ENCODE peak calls at places on chromosomes 4 and X, in four cellular contexts. U, Y, N and O are unnamed samples.

GRCh38 chr4:93147524-93148212 is 680.9 kb upstream of the ATOH1 start:
- DNase-seq in N (no peak), U (no peak), Y (no peak), O (no peak)

GRCh38 chr4:145786830-145787229 is 106.9 kb downstream of the C4orf51 start:
- DNase-seq in Y (no peak), N (no peak), U (no peak), O (no peak)

GRCh38 chrX:12947545-12948235 is 27.2 kb upstream of the TMSB4X start:
- DNase-seq in U (no peak), N (no peak), Y (no peak), O (no peak)

GRCh38 chr4:2835978-2836377 is 7.7 kb upstream of the ADD1 start:
- DNase-seq in Y (no peak), U (no peak), N (no peak), O (no peak)

GRCh38 chrX:120429776-120430535 is 39.1 kb downstream of the LAMP2 start:
- DNase-seq in U (no peak), N (no peak), Y (no peak), O (no peak)

GRCh38 chr4:87505862-87506261 is 23.3 kb downstream of the SPARCL1 start:
- DNase-seq in N (no peak), U (no peak), Y (no peak), O (no peak)

GRCh38 chrX:103656623-103657022 is 27.8 kb downstream of the TCEAL1 start:
- DNase-seq in N (no peak), U (no peak), Y (peak), O (no peak)

GRCh38 chr4:79466621-79467020 is 58.6 kb upstream of the GK2 start:
- DNase-seq in Y (no peak), N (no peak), U (no peak), O (no peak)

GRCh38 chrX:13685126-13685763 is 3.7 kb upstream of the RAB9A start:
- DNase-seq in U (no peak), N (no peak), Y (peak), O (no peak)

GRCh38 chrX:120751683-120752082 is 121.8 kb upstream of the C1GALT1C1 start:
- DNase-seq in N (no peak), Y (no peak), U (no peak), O (no peak)

GRCh38 chr4:576245-576821 is at the start of gene TMEM271:
- DNase-seq in U (no peak), Y (no peak), N (no peak), O (no peak)

GRCh38 chr4:145739840-145740239 is 59.9 kb downstream of the C4orf51 start:
- DNase-seq in Y (no peak), U (no peak), N (no peak), O (no peak)

GRCh38 chrX:14817559-14817958 is 55.3 kb downstream of the FANCB start:
- DNase-seq in N (no peak), Y (no peak), U (no peak), O (no peak)

GRCh38 chrX:29397506-29397905 is 810.3 kb downstream of the IL1RAPL1 start:
- DNase-seq in N (no peak), Y (no peak), U (no peak), O (no peak)

GRCh38 chrX:13064599-13065143 is 20.3 kb upstream of the FAM9C start:
- DNase-seq in Y (peak), U (no peak), N (no peak), O (no peak)

GRCh38 chr4:25439913-25440477 is 62.9 kb downstream of the ANAPC4 start:
- DNase-seq in Y (peak), N (no peak), U (peak), O (peak)

GRCh38 chr4:165785337-165785736 is 87.7 kb upstream of the TLL1 start:
- DNase-seq in U (no peak), Y (no peak), N (no peak), O (no peak)

GRCh38 chr4:185204238-185204910 is 574 bp upstream of the CFAP97 start:
- DNase-seq in N (no peak), Y (peak), U (no peak), O (no peak)

GRCh38 chr4:58138786-58139185 is 1028.6 kb upstream of the IGFBP7 start:
- DNase-seq in N (no peak), U (no peak), Y (no peak), O (no peak)

GRCh38 chr4:141565379-141566089 is 70.8 kb upstream of the IL15 start:
- DNase-seq in N (no peak), U (no peak), Y (peak), O (no peak)

GRCh38 chrX:15751160-15751819 is 13.2 kb downstream of the CA5B start:
- DNase-seq in U (no peak), N (no peak), Y (no peak), O (peak)

GRCh38 chr4:169103966-169104412 is 93.9 kb upstream of the CBR4 start:
- DNase-seq in Y (peak), N (no peak), U (no peak), O (no peak)

GRCh38 chrX:49172280-49172780 is 632 bp downstream of the PLP2 start:
- DNase-seq in Y (peak), N (peak), U (peak), O (peak)

GRCh38 chr4:113116414-113117345 is 67.2 kb downstream of the ANK2 start:
- DNase-seq in Y (no peak), N (no peak), U (no peak), O (no peak)

GRCh38 chrX:151713859-151714258 is 2.0 kb upstream of the FATE1 start:
- DNase-seq in U (peak), N (no peak), Y (peak), O (no peak)

GRCh38 chr4:100679926-100680325 is 162.1 kb upstream of the EMCN start:
- DNase-seq in N (no peak), Y (no peak), U (no peak), O (no peak)

GRCh38 chrX:119570351-119570835 is 4.0 kb upstream of the UBE2A start:
- DNase-seq in N (no peak), U (no peak), Y (no peak), O (no peak)

GRCh38 chr4:140856692-140857091 is 100.5 kb upstream of the TBC1D9 start:
- DNase-seq in Y (peak), U (no peak), N (no peak), O (no peak)

GRCh38 chrX:13748486-13748885 is 13.9 kb downstream of the OFD1 start:
- DNase-seq in N (no peak), Y (no peak), U (no peak), O (no peak)

GRCh38 chr4:183766140-183766539 is 107.0 kb downstream of the TRAPPC11 start:
- DNase-seq in N (no peak), Y (no peak), U (no peak), O (no peak)

GRCh38 chrX:63889001-63889400 is 104.0 kb upstream of the ARHGEF9 start:
- DNase-seq in Y (peak), N (no peak), U (no peak), O (no peak)

GRCh38 chr4:6115746-6116586 is 84.4 kb downstream of the JAKMIP1 start:
- DNase-seq in U (no peak), Y (no peak), N (no peak), O (no peak)

GRCh38 chr4:56641494-56642051 is 39.5 kb downstream of the HOPX start:
- DNase-seq in Y (peak), U (no peak), N (no peak), O (no peak)

GRCh38 chr4:36187723-36188333 is 56.5 kb downstream of the ARAP2 start:
- DNase-seq in U (no peak), Y (peak), N (no peak), O (no peak)

GRCh38 chr4:152983221-152983620 is 47.1 kb downstream of the FHDC1 start:
- DNase-seq in Y (no peak), N (no peak), U (no peak), O (no peak)

GRCh38 chr4:78237360-78237759 is 180.2 kb downstream of the FRAS1 start:
- DNase-seq in N (no peak), Y (no peak), U (no peak), O (no peak)

GRCh38 chr4:123397276-123398150 is 918 bp downstream of the SPRY1 start:
- DNase-seq in U (peak), Y (peak), N (peak), O (peak)

GRCh38 chrX:156002517-156002916 is 5.0 kb downstream of the IL9R start:
- DNase-seq in N (no peak), Y (peak), U (no peak), O (no peak)

GRCh38 chr4:25911356-25911755 is 2.7 kb upstream of the SMIM20 start:
- DNase-seq in Y (no peak), N (no peak), U (no peak), O (no peak)